ENCODE peak calls at places on chromosomes 1 and 21, in five cellular contexts. One of them, this sample, is unnamed.

GRCh38 chr1:46401514-46401913 is 7.4 kb downstream of the FAAH start:
- DNase-seq in K562: no peak
- DNase-seq in HepG2: no peak
- DNase-seq in GM12878: no peak
- DNase-seq in H1: no peak
- DNase-seq in this sample: no peak

GRCh38 chr1:208131631-208132286 is 112.4 kb downstream of the PLXNA2 start:
- DNase-seq in K562: no peak
- DNase-seq in HepG2: no peak
- DNase-seq in GM12878: no peak
- DNase-seq in H1: no peak
- DNase-seq in this sample: no peak

GRCh38 chr1:54569339-54569738 is 21.3 kb downstream of the ACOT11 start:
- DNase-seq in K562: no peak
- DNase-seq in HepG2: no peak
- DNase-seq in GM12878: no peak
- DNase-seq in H1: no peak
- DNase-seq in this sample: no peak

GRCh38 chr1:25651824-25652741 is 35.5 kb downstream of the MAN1C1 start:
- DNase-seq in K562: no peak
- DNase-seq in HepG2: no peak
- DNase-seq in GM12878: no peak
- DNase-seq in H1: no peak
- DNase-seq in this sample: no peak

GRCh38 chr1:56547473-56547872 is 31.9 kb downstream of the PLPP3 start:
- DNase-seq in K562: no peak
- DNase-seq in HepG2: no peak
- DNase-seq in GM12878: no peak
- DNase-seq in H1: no peak
- DNase-seq in this sample: no peak

GRCh38 chr1:204446413-204447111 is 34.9 kb upstream of the PPP1R15B start:
- DNase-seq in K562: peak; percentile 75
- DNase-seq in HepG2: peak; percentile 55
- DNase-seq in GM12878: no peak
- DNase-seq in H1: peak; percentile 75
- DNase-seq in this sample: peak; percentile 59

GRCh38 chr1:109790735-109791494 is 27.2 kb upstream of the EPS8L3 start:
- DNase-seq in K562: peak; percentile 70
- DNase-seq in HepG2: peak; percentile 70
- DNase-seq in GM12878: peak; percentile 23
- DNase-seq in H1: no peak
- DNase-seq in this sample: peak; percentile 61

GRCh38 chr1:245121523-245121922 is 33.3 kb upstream of the KIF26B start:
- DNase-seq in K562: no peak
- DNase-seq in HepG2: no peak
- DNase-seq in GM12878: no peak
- DNase-seq in H1: no peak
- DNase-seq in this sample: peak; percentile 13

GRCh38 chr1:155166373-155167165 is 6.5 kb downstream of the KRTCAP2 start:
- DNase-seq in K562: no peak
- DNase-seq in HepG2: no peak
- DNase-seq in GM12878: no peak
- DNase-seq in H1: no peak
- DNase-seq in this sample: no peak

GRCh38 chr1:229514578-229515275 is 6.6 kb upstream of the NUP133 start:
- DNase-seq in K562: peak; percentile 57
- DNase-seq in HepG2: peak; percentile 69
- DNase-seq in GM12878: no peak
- DNase-seq in H1: no peak
- DNase-seq in this sample: peak; percentile 64

GRCh38 chr1:20322825-20323612 is 32.3 kb downstream of the VWA5B1 start:
- DNase-seq in K562: no peak
- DNase-seq in HepG2: no peak
- DNase-seq in GM12878: no peak
- DNase-seq in H1: no peak
- DNase-seq in this sample: no peak

GRCh38 chr1:186564558-186564957 is 103.6 kb upstream of the PDC start:
- DNase-seq in K562: no peak
- DNase-seq in HepG2: no peak
- DNase-seq in GM12878: no peak
- DNase-seq in H1: no peak
- DNase-seq in this sample: no peak

GRCh38 chr1:209400351-209401220 is 182.9 kb upstream of the CAMK1G start:
- DNase-seq in K562: no peak
- DNase-seq in HepG2: no peak
- DNase-seq in GM12878: no peak
- DNase-seq in H1: no peak
- DNase-seq in this sample: no peak

GRCh38 chr1:206445861-206446495 is 24.3 kb upstream of the IKBKE start:
- DNase-seq in K562: no peak
- DNase-seq in HepG2: no peak
- DNase-seq in GM12878: no peak
- DNase-seq in H1: no peak
- DNase-seq in this sample: no peak

GRCh38 chr1:115496904-115497527 is 144.8 kb upstream of the VANGL1 start:
- DNase-seq in K562: no peak
- DNase-seq in HepG2: no peak
- DNase-seq in GM12878: no peak
- DNase-seq in H1: no peak
- DNase-seq in this sample: peak; percentile 14

GRCh38 chr1:81799939-81800740 is 594 bp upstream of the ADGRL2 start:
- DNase-seq in K562: no peak
- DNase-seq in HepG2: peak; percentile 48
- DNase-seq in GM12878: no peak
- DNase-seq in H1: no peak
- DNase-seq in this sample: no peak

GRCh38 chr1:91404151-91405012 is at the start of gene HFM1:
- DNase-seq in K562: peak; percentile 85
- DNase-seq in HepG2: peak; percentile 59
- DNase-seq in GM12878: no peak
- DNase-seq in H1: no peak
- DNase-seq in this sample: peak; percentile 43

GRCh38 chr1:67468066-67468718 is 38.0 kb upstream of the SERBP1 start:
- DNase-seq in K562: no peak
- DNase-seq in HepG2: no peak
- DNase-seq in GM12878: no peak
- DNase-seq in H1: no peak
- DNase-seq in this sample: no peak

GRCh38 chr1:62462370-62462769 is 25.5 kb downstream of the USP1 start:
- DNase-seq in K562: no peak
- DNase-seq in HepG2: no peak
- DNase-seq in GM12878: no peak
- DNase-seq in H1: no peak
- DNase-seq in this sample: no peak

GRCh38 chr1:199336745-199337640 is 690.5 kb upstream of the NR5A2 start:
- DNase-seq in K562: no peak
- DNase-seq in HepG2: no peak
- DNase-seq in GM12878: no peak
- DNase-seq in H1: peak; percentile 13
- DNase-seq in this sample: no peak

GRCh38 chr1:76065212-76065611 is 9.3 kb upstream of the ST6GALNAC3 start:
- DNase-seq in K562: no peak
- DNase-seq in HepG2: no peak
- DNase-seq in GM12878: no peak
- DNase-seq in H1: no peak
- DNase-seq in this sample: no peak

GRCh38 chr1:27563407-27564263 is 40.3 kb downstream of the AHDC1 start:
- DNase-seq in K562: peak; percentile 65
- DNase-seq in HepG2: peak; percentile 95
- DNase-seq in GM12878: no peak
- DNase-seq in H1: no peak
- DNase-seq in this sample: peak; percentile 39

GRCh38 chr1:22529901-22530621 is 33.2 kb upstream of the EPHA8 start:
- DNase-seq in K562: no peak
- DNase-seq in HepG2: no peak
- DNase-seq in GM12878: no peak
- DNase-seq in H1: no peak
- DNase-seq in this sample: no peak

GRCh38 chr21:21183092-21183491 is 184.9 kb downstream of the NCAM2 start:
- DNase-seq in K562: no peak
- DNase-seq in HepG2: no peak
- DNase-seq in GM12878: no peak
- DNase-seq in H1: no peak
- DNase-seq in this sample: no peak

GRCh38 chr1:210618379-210618778 is 289.7 kb downstream of the HHAT start:
- DNase-seq in K562: no peak
- DNase-seq in HepG2: no peak
- DNase-seq in GM12878: no peak
- DNase-seq in H1: no peak
- DNase-seq in this sample: no peak

GRCh38 chr1:109847251-109847650 is 63.4 kb upstream of the CSF1 start:
- DNase-seq in K562: no peak
- DNase-seq in HepG2: no peak
- DNase-seq in GM12878: no peak
- DNase-seq in H1: no peak
- DNase-seq in this sample: no peak

GRCh38 chr1:58896211-58897183 is 112.7 kb upstream of the JUN start:
- DNase-seq in K562: peak; percentile 83
- DNase-seq in HepG2: no peak
- DNase-seq in GM12878: no peak
- DNase-seq in H1: no peak
- DNase-seq in this sample: no peak

GRCh38 chr1:30186586-30186985 is 536.8 kb downstream of the MATN1 start:
- DNase-seq in K562: no peak
- DNase-seq in HepG2: no peak
- DNase-seq in GM12878: no peak
- DNase-seq in H1: no peak
- DNase-seq in this sample: no peak

GRCh38 chr1:152673016-152673415 is 2.1 kb upstream of the LCE2C start:
- DNase-seq in K562: no peak
- DNase-seq in HepG2: peak; percentile 11
- DNase-seq in GM12878: no peak
- DNase-seq in H1: no peak
- DNase-seq in this sample: no peak

GRCh38 chr1:5273280-5274003 is 619.0 kb downstream of the AJAP1 start:
- DNase-seq in K562: no peak
- DNase-seq in HepG2: no peak
- DNase-seq in GM12878: no peak
- DNase-seq in H1: no peak
- DNase-seq in this sample: no peak

GRCh38 chr1:71463144-71463543 is 382.3 kb upstream of the ZRANB2 start:
- DNase-seq in K562: no peak
- DNase-seq in HepG2: no peak
- DNase-seq in GM12878: no peak
- DNase-seq in H1: no peak
- DNase-seq in this sample: no peak

GRCh38 chr1:150257624-150258274 is at the start of gene CA14:
- DNase-seq in K562: no peak
- DNase-seq in HepG2: no peak
- DNase-seq in GM12878: no peak
- DNase-seq in H1: no peak
- DNase-seq in this sample: no peak

GRCh38 chr1:99674665-99675064 is 28.8 kb downstream of the PALMD start:
- DNase-seq in K562: no peak
- DNase-seq in HepG2: no peak
- DNase-seq in GM12878: no peak
- DNase-seq in H1: no peak
- DNase-seq in this sample: no peak

GRCh38 chr1:160768295-160768657 is 27.7 kb upstream of the LY9 start:
- DNase-seq in K562: no peak
- DNase-seq in HepG2: peak; percentile 29
- DNase-seq in GM12878: peak; percentile 84
- DNase-seq in H1: no peak
- DNase-seq in this sample: no peak

GRCh38 chr1:244375061-244375460 is 76.6 kb downstream of the ADSS2 start:
- DNase-seq in K562: no peak
- DNase-seq in HepG2: no peak
- DNase-seq in GM12878: no peak
- DNase-seq in H1: no peak
- DNase-seq in this sample: no peak

GRCh38 chr1:170267317-170267716 is 121.6 kb downstream of the NTMT2 start:
- DNase-seq in K562: no peak
- DNase-seq in HepG2: no peak
- DNase-seq in GM12878: no peak
- DNase-seq in H1: peak; percentile 15
- DNase-seq in this sample: no peak

GRCh38 chr21:37532868-37533780 is 166.6 kb downstream of the DYRK1A start:
- DNase-seq in K562: peak; percentile 47
- DNase-seq in HepG2: no peak
- DNase-seq in GM12878: no peak
- DNase-seq in H1: peak; percentile 10
- DNase-seq in this sample: peak; percentile 41
- TF ChIP-seq HDAC2 in K562: no peak
- TF ChIP-seq HDAC2 in HepG2: no peak
- TF ChIP-seq HDAC2 in GM12878: no peak
- TF ChIP-seq HDAC2 in H1: no peak
- TF ChIP-seq HDAC2 in this sample: no peak

DNA sequence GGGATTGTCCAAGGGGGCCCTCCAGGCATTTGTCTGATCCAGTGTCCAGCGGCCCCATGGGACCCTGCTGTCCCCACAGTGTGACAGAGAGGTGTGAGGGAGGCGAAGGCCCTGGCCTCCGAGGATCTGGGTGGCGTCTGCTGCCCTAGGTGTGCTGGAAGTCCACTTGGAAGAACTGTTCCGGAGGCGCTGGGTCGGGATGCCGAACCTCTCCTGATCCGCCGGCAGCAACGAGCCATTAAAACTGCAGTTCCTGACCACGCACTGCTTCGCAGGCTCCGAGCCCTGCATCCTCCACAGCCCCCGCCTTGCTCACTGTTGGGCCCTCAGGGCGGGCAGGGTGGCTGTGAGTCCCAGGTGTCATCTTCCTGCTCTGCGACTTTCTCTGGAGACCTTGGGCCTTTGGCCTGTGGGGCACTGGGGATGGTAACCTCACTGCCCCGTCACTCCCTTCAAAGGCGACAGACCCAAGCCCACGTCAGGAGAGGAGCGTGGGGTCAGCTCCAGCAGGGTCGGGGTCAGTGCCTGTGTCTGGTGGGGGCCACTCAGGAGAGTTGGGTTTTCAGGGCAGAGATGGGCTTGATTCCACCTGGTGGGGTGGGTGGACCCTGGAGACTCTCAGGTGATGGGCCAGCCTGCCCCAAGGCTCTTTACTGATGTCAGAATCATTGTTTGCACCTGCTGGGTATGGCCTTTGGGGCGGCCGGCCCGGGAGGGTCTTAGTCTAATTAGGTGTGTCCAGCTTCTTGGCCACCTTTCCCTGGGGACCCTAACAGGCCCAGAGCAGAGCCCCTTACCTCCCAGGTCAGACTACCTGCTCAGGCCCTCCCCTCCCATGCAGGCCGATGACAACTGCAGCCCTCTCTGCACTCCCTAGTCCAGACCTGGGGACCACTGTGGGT is 3.0 kb downstream of the PRXL2B start:
- DNase-seq in K562: no peak
- DNase-seq in HepG2: no peak
- DNase-seq in GM12878: no peak
- DNase-seq in H1: no peak
- DNase-seq in this sample: no peak
- H3K4me1 ChIP-seq in K562: peaks cover 13% of the 10 kb centered on the region
- H3K4me1 ChIP-seq in HepG2: peaks cover 29% of the 10 kb centered on the region
- H3K4me1 ChIP-seq in GM12878: peaks cover 9% of the 10 kb centered on the region
- H3K4me1 ChIP-seq in H1: peaks cover 6% of the 10 kb centered on the region
- H3K4me1 ChIP-seq in this sample: peaks cover 5% of the 10 kb centered on the region

GRCh38 chr1:234725177-234726132 is 115.5 kb upstream of the IRF2BP2 start:
- DNase-seq in K562: peak; percentile 28
- DNase-seq in HepG2: no peak
- DNase-seq in GM12878: no peak
- DNase-seq in H1: no peak
- DNase-seq in this sample: no peak
- TF ChIP-seq MAX in K562: no peak
- TF ChIP-seq MAX in HepG2: no peak
- TF ChIP-seq MAX in GM12878: no peak
- TF ChIP-seq MAX in H1: no peak
- TF ChIP-seq MAX in this sample: no peak

GRCh38 chr1:85580046-85580411 is 532 bp upstream of the CCN1 start:
- DNase-seq in K562: no peak
- DNase-seq in HepG2: peak; percentile 76
- DNase-seq in GM12878: no peak
- DNase-seq in H1: no peak
- DNase-seq in this sample: peak; percentile 57
- TF ChIP-seq HDAC2 in K562: no peak
- TF ChIP-seq HDAC2 in HepG2: no peak
- TF ChIP-seq HDAC2 in GM12878: no peak
- TF ChIP-seq HDAC2 in H1: no peak
- TF ChIP-seq HDAC2 in this sample: no peak